ENCODE peak calls at places on chromosomes 12 and 14, in seven cellular contexts. P, H, S, F, M, T and G are unnamed samples. For H3K36me3, the result is how much of the 10 kb centered on the place peaks cover.

GRCh38 chr12:69843653-69844052 is 18.6 kb downstream of the MYRFL start:
- DNase-seq in P (no peak), H (no peak), S (no peak), F (no peak), M (no peak), T (no peak), G (no peak)

GRCh38 chr12:131797588-131797934 is 30.6 kb upstream of the MMP17 start:
- DNase-seq in P (no peak), H (no peak), S (no peak), F (no peak), M (no peak), T (no peak), G (no peak)

GRCh38 chr12:64016521-64016920 is 172.0 kb downstream of the SRGAP1 start:
- DNase-seq in P (no peak), H (no peak), S (no peak), F (no peak), M (no peak), T (no peak), G (no peak)

GRCh38 chr14:67018720-67019119 is 170.5 kb upstream of the GARIN2 start:
- DNase-seq in P (no peak), H (no peak), S (no peak), F (no peak), M (no peak), T (no peak), G (peak)

GRCh38 chr12:3595721-3596120 is 104.7 kb downstream of the PRMT8 start:
- DNase-seq in P (no peak), H (no peak), S (peak), F (no peak), M (no peak), T (no peak), G (no peak)

GRCh38 chr12:75784591-75784990 is 247.0 kb downstream of the PHLDA1 start:
- DNase-seq in P (no peak), H (peak), S (no peak), F (no peak), M (peak), T (peak), G (no peak)

GRCh38 chr12:19671695-19672094 is 232.4 kb downstream of the AEBP2 start:
- DNase-seq in P (no peak), H (no peak), S (no peak), F (no peak), M (no peak), T (no peak), G (no peak)

GRCh38 chr12:125744201-125744600 is 679.0 kb downstream of the AACS start:
- DNase-seq in P (no peak), H (no peak), S (no peak), F (no peak), M (no peak), T (no peak), G (no peak)

GRCh38 chr14:55373784-55374725 is 37.6 kb downstream of the ATG14 start:
- DNase-seq in P (no peak), H (peak), S (no peak), F (no peak), M (no peak), T (peak), G (no peak)

GRCh38 chr12:4829161-4829792 is 80.4 kb upstream of the KCNA1 start:
- DNase-seq in P (no peak), H (no peak), S (no peak), F (no peak), M (no peak), T (peak), G (peak)

GRCh38 chr14:36988568-36988967 is 183.8 kb downstream of the SLC25A21 start:
- DNase-seq in P (no peak), H (peak), S (no peak), F (no peak), M (no peak), T (no peak), G (no peak)

GRCh38 chr12:113766133-113766879 is 199.8 kb downstream of the RBM19 start:
- DNase-seq in P (no peak), H (no peak), S (no peak), F (no peak), M (no peak), T (peak), G (no peak)

GRCh38 chr14:93729993-93730392 is 58.3 kb downstream of the PRIMA1 start:
- DNase-seq in P (no peak), H (no peak), S (no peak), F (no peak), M (no peak), T (no peak), G (no peak)

GRCh38 chr12:48045965-48046364 is 41.7 kb upstream of the COL2A1 start:
- DNase-seq in P (no peak), H (no peak), S (no peak), F (no peak), M (no peak), T (no peak), G (no peak)
- H3K36me3 ChIP-seq in P (under half), H (half or more), S (under half), F (under half), M (half or more), T (under half), G (under half)

GRCh38 chr12:56657416-56658379 is 11.9 kb upstream of the ATP5F1B start:
- DNase-seq in P (no peak), H (no peak), S (no peak), F (peak), M (no peak), T (no peak), G (peak)

GRCh38 chr12:56658921-56659320 is 13.1 kb upstream of the ATP5F1B start:
- DNase-seq in P (no peak), H (no peak), S (no peak), F (no peak), M (no peak), T (no peak), G (peak)

GRCh38 chr12:56661979-56662638 is 16.3 kb upstream of the ATP5F1B start:
- DNase-seq in P (no peak), H (no peak), S (no peak), F (peak), M (no peak), T (no peak), G (no peak)

DNA sequence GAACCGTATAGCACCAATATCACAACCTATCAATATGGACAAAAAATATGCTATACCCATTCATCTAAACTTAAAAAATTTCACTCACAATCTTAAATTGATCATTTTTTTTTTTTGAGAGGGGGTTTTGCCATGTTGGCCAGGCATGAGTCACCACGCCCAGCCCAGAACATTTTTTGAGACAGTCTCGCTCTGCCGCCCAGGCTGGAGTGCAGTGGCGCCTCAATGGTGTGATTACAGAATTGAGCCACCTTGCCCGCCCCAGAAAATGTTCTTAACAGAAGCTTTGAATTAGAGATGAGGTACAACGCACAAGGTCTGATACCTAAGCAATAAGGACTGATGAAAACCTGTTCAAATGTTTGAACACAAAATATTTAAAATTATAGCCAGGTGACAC is 15.8 kb upstream of the ATP5F1B start:
- DNase-seq in P (no peak), H (no peak), S (no peak), F (no peak), M (no peak), T (no peak), G (no peak)
- H3K4me3 ChIP-seq in P (no peak), H (no peak), S (no peak), F (no peak), M (no peak), T (no peak), G (no peak)

GRCh38 chr12:58877243-58877743 is 43.0 kb downstream of the LRIG3 start:
- DNase-seq in P (no peak), H (peak), S (no peak), F (no peak), M (no peak), T (no peak), G (no peak)

GRCh38 chr12:58871557-58871956 is 48.7 kb downstream of the LRIG3 start:
- DNase-seq in P (no peak), H (no peak), S (no peak), F (no peak), M (no peak), T (peak), G (no peak)

GRCh38 chr12:58873496-58873895 is 46.8 kb downstream of the LRIG3 start:
- DNase-seq in P (no peak), H (no peak), S (no peak), F (no peak), M (no peak), T (no peak), G (no peak)
- H3K36me3 ChIP-seq in P (half or more), H (half or more), S (under half), F (under half), M (half or more), T (under half), G (under half)

GRCh38 chr12:54349031-54349430 is 15.3 kb downstream of the GPR84 start:
- DNase-seq in P (no peak), H (no peak), S (no peak), F (no peak), M (no peak), T (no peak), G (no peak)

GRCh38 chr12:54352891-54353874 is 11.1 kb downstream of the GPR84 start:
- DNase-seq in P (no peak), H (peak), S (no peak), F (no peak), M (no peak), T (no peak), G (no peak)

GRCh38 chr12:54349658-54350057 is 14.6 kb downstream of the GPR84 start:
- DNase-seq in P (no peak), H (no peak), S (no peak), F (no peak), M (no peak), T (no peak), G (no peak)

GRCh38 chr12:54350743-54351142 is 13.5 kb downstream of the GPR84 start:
- DNase-seq in P (no peak), H (no peak), S (no peak), F (no peak), M (no peak), T (no peak), G (no peak)

GRCh38 chr12:54352022-54352531 is 12.2 kb downstream of the GPR84 start:
- DNase-seq in P (no peak), H (peak), S (peak), F (peak), M (peak), T (no peak), G (peak)
- H3K4me3 ChIP-seq in P (peak), H (peak), S (no peak), F (no peak), M (peak), T (no peak), G (no peak)

GRCh38 chr12:57822392-57823130 is 4.0 kb upstream of the AVIL start:
- DNase-seq in P (no peak), H (no peak), S (no peak), F (no peak), M (no peak), T (no peak), G (no peak)

GRCh38 chr12:57821474-57822214 is 3.1 kb upstream of the AVIL start:
- DNase-seq in P (no peak), H (no peak), S (no peak), F (no peak), M (no peak), T (no peak), G (no peak)

GRCh38 chr12:57825451-57825850 is 6.9 kb upstream of the AVIL start:
- DNase-seq in P (no peak), H (no peak), S (no peak), F (no peak), M (no peak), T (no peak), G (no peak)

GRCh38 chr12:57823908-57824640 is 5.5 kb upstream of the AVIL start:
- DNase-seq in P (no peak), H (no peak), S (no peak), F (no peak), M (no peak), T (no peak), G (no peak)

GRCh38 chr12:57823131-57823907 is 4.8 kb upstream of the AVIL start:
- DNase-seq in P (no peak), H (no peak), S (no peak), F (no peak), M (no peak), T (no peak), G (no peak)
- H3K36me3 ChIP-seq in P (half or more), H (half or more), S (under half), F (half or more), M (half or more), T (under half), G (half or more)